ENCODE peak calls at places on chromosome 22, in four cellular contexts. R is GM12878, A is HepG2, X is K562. B is an unnamed sample.
A peak's percentile ranks its signal among the peaks of the same experiment; 100 is the strongest.

GRCh38 chr22:48299801-48300200 is 1527.9 kb downstream of the BRD1 start:
- DNase-seq in R (no peak), A (no peak), X (no peak), B (no peak)

GRCh38 chr22:26170795-26171194 is 1.5 kb downstream of the SEZ6L start:
- DNase-seq in R (no peak), A (no peak), X (peak; percentile 24), B (peak; percentile 84)

GRCh38 chr22:48941903-48942625 is 885.6 kb downstream of the BRD1 start:
- DNase-seq in R (no peak), A (no peak), X (no peak), B (no peak)

GRCh38 chr22:27752771-27753170 is 48.8 kb downstream of the MN1 start:
- DNase-seq in R (no peak), A (no peak), X (no peak), B (no peak)

GRCh38 chr22:24965822-24966626 is 13.5 kb downstream of the KIAA1671 start:
- DNase-seq in R (no peak), A (peak; percentile 67), X (no peak), B (no peak)

GRCh38 chr22:17703811-17704210 is 65.3 kb downstream of the BCL2L13 start:
- DNase-seq in R (no peak), A (no peak), X (no peak), B (no peak)

GRCh38 chr22:46671824-46672432 is 51.7 kb downstream of the GRAMD4 start:
- DNase-seq in R (no peak), A (no peak), X (no peak), B (no peak)

GRCh38 chr22:39512026-39512425 is 8.3 kb upstream of the ATF4 start:
- DNase-seq in R (no peak), A (no peak), X (no peak), B (no peak)

GRCh38 chr22:48637231-48637630 is 1190.4 kb downstream of the BRD1 start:
- DNase-seq in R (no peak), A (no peak), X (no peak), B (no peak)

GRCh38 chr22:38756631-38757463 is 1.0 kb upstream of the SUN2 start:
- DNase-seq in R (no peak), A (no peak), X (peak; percentile 17), B (no peak)

GRCh38 chr22:39318507-39319283 is 728 bp downstream of the RPL3 start:
- DNase-seq in R (no peak), A (no peak), X (no peak), B (no peak)

GRCh38 chr22:43720718-43721117 is 91.4 kb downstream of the EFCAB6 start:
- DNase-seq in R (no peak), A (no peak), X (no peak), B (no peak)

GRCh38 chr22:42622061-42622710 is 7.5 kb upstream of the POLDIP3 start:
- DNase-seq in R (no peak), A (no peak), X (no peak), B (no peak)

GRCh38 chr22:43329061-43329460 is 14.1 kb downstream of the SCUBE1 start:
- DNase-seq in R (no peak), A (no peak), X (no peak), B (no peak)

GRCh38 chr22:36197065-36197440 is 4.6 kb downstream of the APOL4 start:
- DNase-seq in R (no peak), A (no peak), X (peak; percentile 90), B (peak; percentile 47)

GRCh38 chr22:48489551-48490512 is 1337.8 kb downstream of the BRD1 start:
- DNase-seq in R (no peak), A (no peak), X (no peak), B (no peak)

GRCh38 chr22:44623771-44624510 is 78.1 kb upstream of the PRR5 start:
- DNase-seq in R (no peak), A (no peak), X (peak; percentile 36), B (peak; percentile 59)

GRCh38 chr22:45212306-45212709 is 28.4 kb downstream of the KIAA0930 start:
- DNase-seq in R (no peak), A (no peak), X (no peak), B (no peak)

GRCh38 chr22:27377501-27377900 is 424.1 kb downstream of the MN1 start:
- DNase-seq in R (no peak), A (no peak), X (no peak), B (no peak)

GRCh38 chr22:39839917-39840510 is 53.5 kb downstream of the ENTHD1 start:
- DNase-seq in R (peak; percentile 40), A (no peak), X (peak; percentile 83), B (no peak)

GRCh38 chr22:35575116-35575748 is 34.6 kb downstream of the RASD2 start:
- DNase-seq in R (no peak), A (no peak), X (peak; percentile 16), B (no peak)

GRCh38 chr22:46622081-46622521 is 1.9 kb downstream of the GRAMD4 start:
- DNase-seq in R (no peak), A (no peak), X (no peak), B (no peak)

GRCh38 chr22:44172370-44173108 is 8.2 kb upstream of the PARVG start:
- DNase-seq in R (no peak), A (no peak), X (peak; percentile 11), B (no peak)

GRCh38 chr22:48445113-48445827 is 1382.4 kb downstream of the BRD1 start:
- DNase-seq in R (no peak), A (no peak), X (no peak), B (no peak)

GRCh38 chr22:47125603-47126002 is 363.2 kb downstream of the TBC1D22A start:
- DNase-seq in R (no peak), A (no peak), X (peak; percentile 44), B (no peak)

GRCh38 chr22:25027052-25027525 is 74.6 kb downstream of the KIAA1671 start:
- DNase-seq in R (no peak), A (no peak), X (no peak), B (no peak)

GRCh38 chr22:27801616-27802388 is at the start of gene MN1:
- DNase-seq in R (no peak), A (no peak), X (no peak), B (peak; percentile 71)

GRCh38 chr22:47586038-47586437 is 823.6 kb downstream of the TBC1D22A start:
- DNase-seq in R (no peak), A (no peak), X (no peak), B (no peak)

GRCh38 chr22:40387758-40388157 is 17.4 kb downstream of the SGSM3 start:
- DNase-seq in R (no peak), A (peak; percentile 55), X (no peak), B (no peak)

GRCh38 chr22:25148149-25148691 is 51.4 kb upstream of the CRYBB3 start:
- DNase-seq in R (no peak), A (no peak), X (peak; percentile 27), B (no peak)

GRCh38 chr22:44118645-44119315 is 61.9 kb upstream of the PARVG start:
- DNase-seq in R (no peak), A (no peak), X (no peak), B (no peak)

DNA sequence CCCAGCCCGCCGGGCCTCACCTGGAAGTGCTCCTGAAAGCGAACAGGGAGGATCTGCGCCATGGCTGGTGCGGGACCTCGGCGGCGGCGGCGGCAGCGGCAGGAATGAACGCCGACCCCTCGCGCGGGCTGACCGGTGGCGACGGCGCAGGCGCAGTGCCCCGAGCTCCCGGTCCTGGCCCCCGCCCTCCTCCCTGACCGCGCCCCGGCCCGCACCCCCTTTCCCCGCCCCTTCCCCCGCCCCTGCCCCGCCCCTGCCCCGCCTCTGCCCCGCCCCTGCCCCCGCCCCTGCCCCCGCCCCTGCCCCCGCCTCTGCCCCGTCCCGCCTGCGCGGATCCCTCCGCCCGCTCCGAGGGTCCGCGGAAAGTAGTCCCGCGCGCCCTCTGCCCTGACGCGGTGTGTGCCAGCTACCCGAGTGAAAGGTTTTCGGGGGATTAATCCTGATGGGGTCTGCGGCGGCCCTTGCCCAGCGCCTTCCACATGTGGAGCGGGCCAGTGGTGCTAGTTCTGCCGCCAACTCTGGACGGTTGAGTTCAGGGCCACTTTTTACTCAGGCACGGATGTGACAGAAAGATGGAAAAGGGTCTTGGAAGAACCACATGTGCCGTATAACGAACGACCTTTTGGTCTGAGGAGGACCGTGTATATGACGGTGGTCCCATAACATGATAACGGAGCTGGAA is at the start of gene CLTCL1:
- DNase-seq in R (peak; percentile 21), A (peak; percentile 46), X (peak; percentile 94), B (peak; percentile 84)
- TF ChIP-seq CBFB in R (no peak), A (no peak), X (no peak), B (no peak)

GRCh38 chr22:37363593-37363992 is 63.7 kb downstream of the ELFN2 start:
- DNase-seq in R (no peak), A (no peak), X (no peak), B (no peak)

GRCh38 chr22:37369536-37369935 is 57.7 kb downstream of the ELFN2 start:
- DNase-seq in R (no peak), A (no peak), X (no peak), B (no peak)

GRCh38 chr22:37368058-37368457 is 59.2 kb downstream of the ELFN2 start:
- DNase-seq in R (no peak), A (no peak), X (no peak), B (no peak)

GRCh38 chr22:37365950-37366349 is 61.3 kb downstream of the ELFN2 start:
- DNase-seq in R (no peak), A (no peak), X (no peak), B (no peak)

GRCh38 chr22:37366601-37367000 is 60.7 kb downstream of the ELFN2 start:
- DNase-seq in R (no peak), A (no peak), X (no peak), B (no peak)
- TF ChIP-seq TCF7 in R (no peak), A (no peak), X (no peak), B (no peak)

DNA sequence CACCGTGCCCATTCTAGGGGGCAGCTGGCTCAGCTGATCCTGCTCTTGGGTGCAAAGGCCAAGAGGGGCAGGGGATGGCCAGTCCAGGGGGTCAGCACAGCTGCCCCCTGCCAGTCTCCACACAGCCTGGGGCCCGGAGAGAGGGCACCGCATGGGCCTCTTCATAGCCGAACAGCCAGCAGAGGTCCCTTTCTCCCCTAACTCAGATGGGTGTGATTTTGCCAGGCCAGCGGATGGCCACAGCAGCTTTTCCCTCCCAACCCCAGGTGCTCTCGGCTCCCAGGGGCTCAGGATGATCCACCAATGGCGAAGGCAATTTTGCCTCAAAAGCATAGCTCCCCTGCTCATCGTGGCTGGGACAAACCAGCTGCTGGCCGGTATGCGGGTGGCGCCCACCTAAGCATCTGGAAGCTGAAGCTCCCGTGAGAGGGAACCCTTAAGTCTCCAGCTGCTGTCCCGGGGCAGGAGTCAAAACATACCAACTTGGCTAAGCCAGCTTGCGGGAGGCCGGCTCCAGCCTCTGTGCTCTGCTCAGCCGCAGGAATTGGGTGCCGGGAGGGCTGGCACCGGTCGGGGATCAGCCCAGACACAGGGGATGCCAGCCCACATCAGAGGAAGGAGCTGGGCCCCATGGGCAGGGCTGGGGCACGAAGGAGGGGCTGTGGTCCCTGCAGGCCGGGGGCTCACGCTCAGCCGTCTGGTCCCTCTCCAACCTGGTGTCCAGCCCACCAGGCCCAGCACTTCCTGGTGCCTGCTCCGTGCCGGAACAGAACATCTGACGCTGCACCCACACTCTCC is 30.5 kb upstream of the GNB1L start:
- DNase-seq in R (no peak), A (no peak), X (no peak), B (peak; percentile 5)
- TF ChIP-seq CBFB in R (no peak), A (no peak), X (no peak), B (no peak)

GRCh38 chr22:50737728-50738648 is at the start of gene ACR:
- DNase-seq in R (no peak), A (no peak), X (no peak), B (peak; percentile 6)
- TF ChIP-seq TCF7 in R (no peak), A (no peak), X (no peak), B (no peak)

B was measured in WTC11.